ENCODE peak calls at places on chromosome 22, in eight cellular contexts. H is endodermal cell; J is colonic mucosa; U is cardiac muscle cell; B is GM12878; L is CD8-positive, alpha-beta T cell; X is GM23248; M is heart right ventricle. C is an unnamed sample. For H3K4me1, the result is how much of the 10 kb centered on the place peaks cover.

GRCh38 chr22:31142285-31142684 is 2.0 kb upstream of the PLA2G3 start:
- DNase-seq in H (peak), J (no peak), U (no peak), B (no peak), L (no peak), X (no peak), M (no peak), C (no peak)

GRCh38 chr22:49724030-49724892 is 103.4 kb downstream of the BRD1 start:
- DNase-seq in H (no peak), J (no peak), U (no peak), B (no peak), L (peak), X (no peak), M (no peak), C (no peak)

GRCh38 chr22:29470159-29470855 is 9.7 kb upstream of the NEFH start:
- DNase-seq in H (peak), J (peak), U (peak), B (no peak), L (peak), X (peak), M (peak), C (peak)

GRCh38 chr22:35581023-35581413 is 36.1 kb downstream of the MB start:
- DNase-seq in H (no peak), J (no peak), U (no peak), B (no peak), L (no peak), X (no peak), M (no peak), C (no peak)

GRCh38 chr22:27723150-27723549 is 78.4 kb downstream of the MN1 start:
- DNase-seq in H (no peak), J (no peak), U (no peak), B (no peak), L (no peak), X (peak), M (no peak), C (no peak)

GRCh38 chr22:40597541-40598453 is 38.7 kb downstream of the MRTFA start:
- DNase-seq in H (no peak), J (no peak), U (no peak), B (no peak), L (no peak), X (peak), M (no peak), C (no peak)

GRCh38 chr22:17114958-17115235 is 6.3 kb downstream of the TMEM121B start:
- DNase-seq in H (no peak), J (no peak), U (no peak), B (no peak), L (no peak), X (no peak), M (no peak), C (no peak)

GRCh38 chr22:36781656-36782627 is 6.0 kb upstream of the IFT27 start:
- DNase-seq in H (peak), J (peak), U (peak), B (peak), L (peak), X (peak), M (peak), C (peak)

GRCh38 chr22:40008726-40009125 is 14.0 kb downstream of the FAM83F start:
- DNase-seq in H (no peak), J (no peak), U (no peak), B (no peak), L (no peak), X (no peak), M (no peak), C (no peak)

GRCh38 chr22:17882727-17883126 is 108.5 kb upstream of the BID start:
- DNase-seq in H (no peak), J (no peak), U (no peak), B (no peak), L (no peak), X (no peak), M (no peak), C (no peak)

GRCh38 chr22:48948575-48949170 is 879.0 kb downstream of the BRD1 start:
- DNase-seq in H (peak), J (no peak), U (no peak), B (no peak), L (no peak), X (no peak), M (no peak), C (peak)

GRCh38 chr22:19842386-19843106 is 12.1 kb downstream of the GNB1L start:
- DNase-seq in H (no peak), J (no peak), U (no peak), B (no peak), L (no peak), X (no peak), M (no peak), C (no peak)

GRCh38 chr22:42399315-42400271 is 32.6 kb downstream of the NFAM1 start:
- DNase-seq in H (peak), J (peak), U (peak), B (no peak), L (no peak), X (no peak), M (peak), C (no peak)

GRCh38 chr22:42833104-42833503 is 24.0 kb downstream of the ARFGAP3 start:
- DNase-seq in H (no peak), J (no peak), U (no peak), B (peak), L (no peak), X (no peak), M (no peak), C (no peak)

GRCh38 chr22:20156611-20157415 is 6.0 kb upstream of the CCDC188 start:
- DNase-seq in H (peak), J (peak), U (peak), B (peak), L (peak), X (peak), M (peak), C (peak)

GRCh38 chr22:26616650-26617049 is 1.2 kb downstream of the CRYBB1 start:
- DNase-seq in H (no peak), J (no peak), U (no peak), B (no peak), L (no peak), X (no peak), M (no peak), C (no peak)

GRCh38 chr22:36419177-36419911 is 31.6 kb upstream of the MYH9 start:
- DNase-seq in H (peak), J (peak), U (peak), B (no peak), L (no peak), X (peak), M (peak), C (peak)

GRCh38 chr22:50032109-50032871 is 19.7 kb upstream of the IL17REL start:
- DNase-seq in H (no peak), J (no peak), U (no peak), B (no peak), L (no peak), X (no peak), M (no peak), C (no peak)

GRCh38 chr22:41862530-41863266 is 29.8 kb downstream of the SREBF2 start:
- DNase-seq in H (no peak), J (no peak), U (peak), B (peak), L (no peak), X (peak), M (no peak), C (no peak)

GRCh38 chr22:17272511-17272991 is 53.3 kb upstream of the ADA2 start:
- DNase-seq in H (peak), J (no peak), U (peak), B (no peak), L (no peak), X (no peak), M (peak), C (no peak)

GRCh38 chr22:42978453-42979103 is 36.4 kb downstream of the PACSIN2 start:
- DNase-seq in H (no peak), J (no peak), U (no peak), B (no peak), L (no peak), X (peak), M (peak), C (no peak)

GRCh38 chr22:20155330-20156041 is 4.6 kb upstream of the CCDC188 start:
- DNase-seq in H (no peak), J (peak), U (no peak), B (no peak), L (no peak), X (peak), M (peak), C (peak)

GRCh38 chr22:31567196-31567595 is 70.9 kb downstream of the SFI1 start:
- DNase-seq in H (no peak), J (no peak), U (no peak), B (no peak), L (no peak), X (no peak), M (no peak), C (no peak)

GRCh38 chr22:17079572-17079971 is 5.2 kb upstream of the IL17RA start:
- DNase-seq in H (no peak), J (no peak), U (no peak), B (no peak), L (no peak), X (peak), M (no peak), C (no peak)

GRCh38 chr22:37162221-37163095 is 12.7 kb upstream of the IL2RB start:
- DNase-seq in H (no peak), J (no peak), U (no peak), B (peak), L (peak), X (no peak), M (no peak), C (no peak)

GRCh38 chr22:19818264-19819208 is 36.1 kb downstream of the GNB1L start:
- DNase-seq in H (peak), J (no peak), U (no peak), B (no peak), L (no peak), X (no peak), M (no peak), C (no peak)

GRCh38 chr22:31081963-31082605 is 966 bp downstream of the SMTN start:
- DNase-seq in H (no peak), J (no peak), U (no peak), B (no peak), L (no peak), X (peak), M (no peak), C (peak)

GRCh38 chr22:43878079-43878795 is 13.6 kb downstream of the PNPLA5 start:
- DNase-seq in H (peak), J (no peak), U (no peak), B (no peak), L (no peak), X (no peak), M (no peak), C (no peak)

GRCh38 chr22:32132126-32132525 is 27.0 kb downstream of the C22orf42 start:
- DNase-seq in H (no peak), J (no peak), U (no peak), B (no peak), L (no peak), X (no peak), M (no peak), C (peak)

GRCh38 chr22:19130959-19131684 is at the start of gene TSSK2:
- DNase-seq in H (peak), J (no peak), U (no peak), B (no peak), L (no peak), X (no peak), M (no peak), C (no peak)

GRCh38 chr22:21571679-21572078 is 4.2 kb downstream of the UBE2L3 start:
- DNase-seq in H (no peak), J (no peak), U (no peak), B (no peak), L (no peak), X (no peak), M (no peak), C (no peak)
- H3K4me3 ChIP-seq in H (no peak), J (no peak), U (no peak), B (peak), L (no peak), X (no peak), M (no peak), C (no peak)

DNA sequence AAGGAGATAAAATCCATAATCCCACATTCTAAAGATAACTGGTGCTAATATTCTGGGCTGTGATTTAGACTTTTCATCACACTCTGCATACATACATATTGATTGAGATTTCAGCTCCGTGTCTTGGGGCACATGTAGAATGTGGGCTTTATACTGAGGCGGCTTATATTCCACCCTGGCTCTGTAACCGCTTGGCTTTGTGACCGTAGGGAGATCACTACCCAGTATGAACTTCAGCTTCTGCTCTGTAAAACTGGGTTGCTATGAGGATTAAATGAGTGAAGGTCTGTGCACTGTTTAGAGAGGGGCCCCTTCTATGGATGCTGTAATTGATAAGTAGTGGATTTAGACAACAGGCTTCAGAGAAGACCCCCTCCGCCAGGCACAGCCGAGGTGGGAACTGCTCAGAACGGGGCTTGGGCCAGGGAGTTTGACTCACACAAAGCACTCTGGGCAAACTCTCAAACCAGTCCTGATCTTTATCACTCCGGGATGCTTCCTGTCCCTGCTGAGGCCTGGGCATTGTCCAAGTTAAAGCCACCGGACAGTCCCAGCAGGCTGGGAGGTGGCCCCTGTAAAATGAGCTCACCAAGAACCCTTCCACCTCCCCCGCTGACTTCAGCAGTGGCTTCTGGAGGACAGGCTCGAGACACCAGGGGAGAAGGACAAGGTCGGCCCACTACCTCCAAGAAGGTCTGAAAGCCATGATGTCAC is 17.2 kb downstream of the KIAA1671 start:
- DNase-seq in H (peak), J (peak), U (peak), B (no peak), L (no peak), X (peak), M (peak), C (no peak)
- H3K27ac ChIP-seq in H (peak), J (peak), U (peak), B (no peak), L (no peak), X (no peak), M (peak), C (no peak)

DNA sequence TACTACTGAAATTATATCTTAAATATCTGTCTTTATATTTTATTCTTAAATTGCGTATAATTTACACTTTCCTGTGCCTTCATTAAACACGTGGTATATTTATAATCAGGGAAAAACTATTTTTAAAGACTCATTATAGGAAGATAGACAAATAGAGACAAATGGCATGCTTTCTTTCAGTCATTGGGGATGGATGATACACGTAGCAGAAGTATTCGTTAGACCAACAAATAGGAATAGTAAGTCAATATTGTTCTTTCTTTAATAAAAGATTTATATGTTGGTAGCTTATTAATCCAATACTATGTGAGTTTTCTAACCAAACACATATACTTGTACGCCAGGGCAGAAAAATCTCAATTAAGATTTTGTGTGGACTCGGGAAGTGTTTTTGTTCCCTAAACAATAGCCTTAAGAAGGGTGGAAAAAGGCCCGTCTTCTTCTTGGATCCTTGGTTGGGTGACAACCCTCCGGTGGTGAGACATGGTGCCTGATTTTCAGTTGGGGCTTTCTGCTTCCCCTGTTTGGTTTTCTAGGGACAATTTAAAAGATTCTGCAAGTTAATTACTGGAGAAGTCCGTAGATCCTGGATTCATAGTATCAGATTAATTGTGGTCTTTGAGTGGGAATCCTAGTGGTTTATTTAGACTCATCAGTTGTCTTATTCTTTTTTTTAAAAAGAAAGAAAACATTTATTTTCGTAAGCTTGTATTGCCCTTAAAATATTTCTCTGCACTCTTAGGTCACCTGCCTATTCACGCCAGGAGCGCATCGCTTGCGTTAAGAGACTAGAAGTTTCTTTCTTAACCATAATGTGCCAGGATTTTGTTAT is 83.5 kb upstream of the WNT7B start:
- DNase-seq in H (peak), J (no peak), U (no peak), B (no peak), L (no peak), X (peak), M (no peak), C (no peak)
- H3K4me1 ChIP-seq in H (under half), J (under half), U (under half), B (under half), L (under half), X (half or more), M (half or more), C (half or more)

GRCh38 chr22:47374901-47375575 is 612.6 kb downstream of the TBC1D22A start:
- DNase-seq in H (no peak), J (no peak), U (no peak), B (no peak), L (no peak), X (no peak), M (no peak), C (no peak)
- H3K4me3 ChIP-seq in H (no peak), J (no peak), U (no peak), B (no peak), L (no peak), X (no peak), M (no peak), C (no peak)

C was measured in SJSA1.